ENCODE peak calls at places on chromosomes 1 and 21, in five cellular contexts. One of them, this sample, is unnamed.

GRCh38 chr1:165772739-165773138 is 4.1 kb upstream of the TMCO1 start:
- DNase-seq in CD8-positive, alpha-beta memory T cell: no peak
- DNase-seq in hepatic stellate cell: no peak
- DNase-seq in HEK293T: no peak
- DNase-seq in activated CD4-positive, alpha-beta T cell treated with anti-CD3 and anti-CD28 coated beads for 48 hours: no peak
- DNase-seq in this sample: no peak

GRCh38 chr1:86155807-86156561 is 588 bp downstream of the COL24A1 start:
- DNase-seq in HEK293T: peak
- DNase-seq in hepatic stellate cell: peak
- DNase-seq in activated CD4-positive, alpha-beta T cell treated with anti-CD3 and anti-CD28 coated beads for 48 hours: no peak
- DNase-seq in CD8-positive, alpha-beta memory T cell: no peak
- DNase-seq in this sample: no peak

GRCh38 chr1:64969305-64970066 is 3.1 kb upstream of the JAK1 start:
- DNase-seq in CD8-positive, alpha-beta memory T cell: no peak
- DNase-seq in hepatic stellate cell: peak
- DNase-seq in HEK293T: no peak
- DNase-seq in activated CD4-positive, alpha-beta T cell treated with anti-CD3 and anti-CD28 coated beads for 48 hours: no peak
- DNase-seq in this sample: no peak

GRCh38 chr1:210598135-210598652 is 269.5 kb downstream of the HHAT start:
- DNase-seq in CD8-positive, alpha-beta memory T cell: no peak
- DNase-seq in hepatic stellate cell: peak
- DNase-seq in activated CD4-positive, alpha-beta T cell treated with anti-CD3 and anti-CD28 coated beads for 48 hours: no peak
- DNase-seq in HEK293T: no peak
- DNase-seq in this sample: no peak

GRCh38 chr1:9294910-9295636 is 2.4 kb downstream of the SPSB1 start:
- DNase-seq in CD8-positive, alpha-beta memory T cell: no peak
- DNase-seq in hepatic stellate cell: no peak
- DNase-seq in HEK293T: no peak
- DNase-seq in activated CD4-positive, alpha-beta T cell treated with anti-CD3 and anti-CD28 coated beads for 48 hours: peak
- DNase-seq in this sample: no peak

GRCh38 chr1:220786337-220787068 is at the start of gene MTARC1:
- DNase-seq in HEK293T: peak
- DNase-seq in hepatic stellate cell: peak
- DNase-seq in CD8-positive, alpha-beta memory T cell: no peak
- DNase-seq in activated CD4-positive, alpha-beta T cell treated with anti-CD3 and anti-CD28 coated beads for 48 hours: peak
- DNase-seq in this sample: no peak

GRCh38 chr1:221837886-221838285 is 96.0 kb upstream of the DUSP10 start:
- DNase-seq in CD8-positive, alpha-beta memory T cell: peak
- DNase-seq in activated CD4-positive, alpha-beta T cell treated with anti-CD3 and anti-CD28 coated beads for 48 hours: peak
- DNase-seq in hepatic stellate cell: no peak
- DNase-seq in HEK293T: no peak
- DNase-seq in this sample: peak

GRCh38 chr1:234555390-234556112 is 54.4 kb downstream of the IRF2BP2 start:
- DNase-seq in hepatic stellate cell: no peak
- DNase-seq in activated CD4-positive, alpha-beta T cell treated with anti-CD3 and anti-CD28 coated beads for 48 hours: no peak
- DNase-seq in HEK293T: no peak
- DNase-seq in CD8-positive, alpha-beta memory T cell: no peak
- DNase-seq in this sample: no peak

GRCh38 chr1:110606784-110607662 is 865 bp upstream of the KCNA2 start:
- DNase-seq in hepatic stellate cell: no peak
- DNase-seq in HEK293T: peak
- DNase-seq in CD8-positive, alpha-beta memory T cell: no peak
- DNase-seq in activated CD4-positive, alpha-beta T cell treated with anti-CD3 and anti-CD28 coated beads for 48 hours: peak
- DNase-seq in this sample: peak

GRCh38 chr1:98660941-98661543 is 479 bp upstream of the SNX7 start:
- DNase-seq in hepatic stellate cell: no peak
- DNase-seq in activated CD4-positive, alpha-beta T cell treated with anti-CD3 and anti-CD28 coated beads for 48 hours: no peak
- DNase-seq in CD8-positive, alpha-beta memory T cell: no peak
- DNase-seq in HEK293T: no peak
- DNase-seq in this sample: no peak

GRCh38 chr21:33655591-33656221 is 13.4 kb downstream of the ITSN1 start:
- DNase-seq in activated CD4-positive, alpha-beta T cell treated with anti-CD3 and anti-CD28 coated beads for 48 hours: no peak
- DNase-seq in CD8-positive, alpha-beta memory T cell: no peak
- DNase-seq in hepatic stellate cell: peak
- DNase-seq in HEK293T: peak
- DNase-seq in this sample: no peak

This sample was measured in naive B cell.